ENCODE peak calls at places on chromosomes 5 and 9, in five cellular contexts. L is hepatic stellate cell; X is left cardiac atrium; Z is stimulated activated CD4-positive, alpha-beta T cell treated with anti-CD3 and anti-CD28 coated beads, Interleukin-12 subunit alpha, Interleukin-12 subunit beta, amount 100 ng/mL, for 4 hours; H is foreskin fibroblast. C is an unnamed sample.
A peak's percentile ranks its signal among the peaks of the same experiment; 100 is the strongest.

GRCh38 chr5:148827723-148828122 is 1.3 kb downstream of the ADRB2 start:
- DNase-seq in L (no peak), X (no peak), Z (no peak), H (no peak), C (no peak)

GRCh38 chr5:102807878-102808502 is 52.9 kb downstream of the PAM start:
- DNase-seq in L (no peak), X (no peak), Z (no peak), H (peak; percentile 9), C (no peak)

GRCh38 chr5:72648511-72648910 is 141.3 kb upstream of the ZNF366 start:
- DNase-seq in L (no peak), X (no peak), Z (no peak), H (no peak), C (no peak)

GRCh38 chr5:160923927-160924705 is 72.1 kb upstream of the ATP10B start:
- DNase-seq in L (no peak), X (no peak), Z (no peak), H (no peak), C (no peak)

GRCh38 chr9:120480707-120481106 is 99.3 kb downstream of the CDK5RAP2 start:
- DNase-seq in L (no peak), X (no peak), Z (no peak), H (peak; percentile 53), C (no peak)

GRCh38 chr5:150289551-150290390 is at the start of gene CAMK2A:
- DNase-seq in L (no peak), X (no peak), Z (no peak), H (no peak), C (no peak)

GRCh38 chr9:74908665-74909064 is 20.9 kb upstream of the TRPM6 start:
- DNase-seq in L (no peak), X (no peak), Z (no peak), H (no peak), C (no peak)

GRCh38 chr9:15824310-15824709 is 271.5 kb downstream of the CCDC171 start:
- DNase-seq in L (no peak), X (no peak), Z (no peak), H (no peak), C (no peak)

GRCh38 chr9:98993570-98993945 is 49.9 kb downstream of the COL15A1 start:
- DNase-seq in L (no peak), X (peak; percentile 61), Z (peak; percentile 13), H (no peak), C (no peak)

GRCh38 chr5:6729400-6730310 is 16.4 kb downstream of the TENT4A start:
- DNase-seq in L (no peak), X (peak; percentile 40), Z (peak; percentile 13), H (no peak), C (no peak)

GRCh38 chr5:81852277-81853004 is 101.5 kb upstream of the SSBP2 start:
- DNase-seq in L (no peak), X (peak; percentile 32), Z (no peak), H (peak; percentile 10), C (no peak)

GRCh38 chr5:42655982-42656660 is 100.5 kb upstream of the CCDC152 start:
- DNase-seq in L (no peak), X (no peak), Z (no peak), H (peak; percentile 10), C (no peak)

C was measured in HTR-8/SVneo.